ENCODE peak calls at places on chromosome 3, in five cellular contexts. One of them, this sample, is unnamed.

GRCh38 chr3:180275176-180275575 is 238.4 kb upstream of the PEX5L start:
- DNase-seq in Peyer's patch: no peak
- DNase-seq in neural progenitor cell: no peak
- DNase-seq in kidney epithelial cell: no peak
- DNase-seq in AG09319: no peak
- DNase-seq in this sample: no peak

GRCh38 chr3:36542186-36542585 is 161.9 kb downstream of the STAC start:
- DNase-seq in Peyer's patch: no peak
- DNase-seq in neural progenitor cell: no peak
- DNase-seq in kidney epithelial cell: no peak
- DNase-seq in AG09319: peak
- DNase-seq in this sample: no peak

GRCh38 chr3:67389176-67389575 is 265.2 kb downstream of the SUCLG2 start:
- DNase-seq in Peyer's patch: no peak
- DNase-seq in neural progenitor cell: no peak
- DNase-seq in kidney epithelial cell: no peak
- DNase-seq in AG09319: no peak
- DNase-seq in this sample: no peak

GRCh38 chr3:42743204-42743995 is 29.7 kb downstream of the CCDC13 start:
- DNase-seq in Peyer's patch: no peak
- DNase-seq in neural progenitor cell: no peak
- DNase-seq in kidney epithelial cell: no peak
- DNase-seq in AG09319: no peak
- DNase-seq in this sample: no peak

GRCh38 chr3:157239082-157239704 is 79.2 kb upstream of the CCNL1 start:
- DNase-seq in Peyer's patch: peak
- DNase-seq in neural progenitor cell: peak
- DNase-seq in kidney epithelial cell: no peak
- DNase-seq in AG09319: no peak
- DNase-seq in this sample: peak

GRCh38 chr3:17233398-17233800 is 348.6 kb downstream of the PLCL2 start:
- DNase-seq in Peyer's patch: no peak
- DNase-seq in neural progenitor cell: peak
- DNase-seq in kidney epithelial cell: peak
- DNase-seq in AG09319: peak
- DNase-seq in this sample: peak

GRCh38 chr3:10517616-10518015 is 12.2 kb upstream of the ATP2B2 start:
- DNase-seq in Peyer's patch: no peak
- DNase-seq in neural progenitor cell: no peak
- DNase-seq in kidney epithelial cell: no peak
- DNase-seq in AG09319: no peak
- DNase-seq in this sample: no peak

GRCh38 chr3:52210550-52211046 is 12.6 kb downstream of the ALAS1 start:
- DNase-seq in Peyer's patch: no peak
- DNase-seq in neural progenitor cell: no peak
- DNase-seq in kidney epithelial cell: no peak
- DNase-seq in AG09319: no peak
- DNase-seq in this sample: no peak

GRCh38 chr3:37441689-37442088 is 267.3 kb upstream of the LRRFIP2 start:
- DNase-seq in Peyer's patch: no peak
- DNase-seq in neural progenitor cell: no peak
- DNase-seq in kidney epithelial cell: no peak
- DNase-seq in AG09319: no peak
- DNase-seq in this sample: no peak

GRCh38 chr3:102129774-102130608 is 280.7 kb downstream of the NFKBIZ start:
- DNase-seq in Peyer's patch: no peak
- DNase-seq in neural progenitor cell: no peak
- DNase-seq in kidney epithelial cell: peak
- DNase-seq in AG09319: no peak
- DNase-seq in this sample: no peak

GRCh38 chr3:10387881-10388621 is 67.1 kb upstream of the SEC13 start:
- DNase-seq in Peyer's patch: no peak
- DNase-seq in neural progenitor cell: no peak
- DNase-seq in kidney epithelial cell: no peak
- DNase-seq in AG09319: no peak
- DNase-seq in this sample: no peak

GRCh38 chr3:168952551-168952950 is 711.0 kb downstream of the MECOM start:
- DNase-seq in Peyer's patch: no peak
- DNase-seq in neural progenitor cell: no peak
- DNase-seq in kidney epithelial cell: no peak
- DNase-seq in AG09319: peak
- DNase-seq in this sample: no peak

GRCh38 chr3:51380601-51381332 is 4.3 kb upstream of the MANF start:
- DNase-seq in Peyer's patch: no peak
- DNase-seq in neural progenitor cell: no peak
- DNase-seq in kidney epithelial cell: no peak
- DNase-seq in AG09319: no peak
- DNase-seq in this sample: no peak

GRCh38 chr3:182697345-182697919 is 95.9 kb upstream of the ATP11B start:
- DNase-seq in Peyer's patch: no peak
- DNase-seq in neural progenitor cell: no peak
- DNase-seq in kidney epithelial cell: no peak
- DNase-seq in AG09319: no peak
- DNase-seq in this sample: no peak

GRCh38 chr3:58597770-58598310 is 20.6 kb upstream of the FAM107A start:
- DNase-seq in Peyer's patch: no peak
- DNase-seq in neural progenitor cell: no peak
- DNase-seq in kidney epithelial cell: no peak
- DNase-seq in AG09319: no peak
- DNase-seq in this sample: no peak

GRCh38 chr3:64555351-64555750 is 132.4 kb downstream of the ADAMTS9 start:
- DNase-seq in Peyer's patch: no peak
- DNase-seq in neural progenitor cell: no peak
- DNase-seq in kidney epithelial cell: no peak
- DNase-seq in AG09319: no peak
- DNase-seq in this sample: no peak
- TF ChIP-seq CTCF in Peyer's patch: no peak
- TF ChIP-seq CTCF in neural progenitor cell: no peak
- TF ChIP-seq CTCF in kidney epithelial cell: no peak
- TF ChIP-seq CTCF in AG09319: no peak
- TF ChIP-seq CTCF in this sample: no peak

GRCh38 chr3:72761410-72761809 is 86.8 kb downstream of the SHQ1 start:
- DNase-seq in Peyer's patch: no peak
- DNase-seq in neural progenitor cell: no peak
- DNase-seq in kidney epithelial cell: no peak
- DNase-seq in AG09319: no peak
- DNase-seq in this sample: no peak
- TF ChIP-seq CTCF in Peyer's patch: no peak
- TF ChIP-seq CTCF in neural progenitor cell: no peak
- TF ChIP-seq CTCF in kidney epithelial cell: no peak
- TF ChIP-seq CTCF in AG09319: no peak
- TF ChIP-seq CTCF in this sample: no peak

GRCh38 chr3:147120029-147120428 is 286.3 kb downstream of the ZIC4 start:
- DNase-seq in Peyer's patch: no peak
- DNase-seq in neural progenitor cell: no peak
- DNase-seq in kidney epithelial cell: no peak
- DNase-seq in AG09319: no peak
- DNase-seq in this sample: no peak
- TF ChIP-seq CTCF in Peyer's patch: no peak
- TF ChIP-seq CTCF in neural progenitor cell: peak
- TF ChIP-seq CTCF in kidney epithelial cell: peak
- TF ChIP-seq CTCF in AG09319: peak
- TF ChIP-seq CTCF in this sample: no peak

GRCh38 chr3:195180490-195181106 is 90.4 kb downstream of the XXYLT1 start:
- DNase-seq in Peyer's patch: no peak
- DNase-seq in neural progenitor cell: no peak
- DNase-seq in kidney epithelial cell: peak
- DNase-seq in AG09319: no peak
- DNase-seq in this sample: no peak

GRCh38 chr3:195181781-195182469 is 89.0 kb downstream of the XXYLT1 start:
- DNase-seq in Peyer's patch: no peak
- DNase-seq in neural progenitor cell: no peak
- DNase-seq in kidney epithelial cell: no peak
- DNase-seq in AG09319: no peak
- DNase-seq in this sample: no peak

GRCh38 chr3:195178124-195178910 is 92.6 kb downstream of the XXYLT1 start:
- DNase-seq in Peyer's patch: no peak
- DNase-seq in neural progenitor cell: no peak
- DNase-seq in kidney epithelial cell: no peak
- DNase-seq in AG09319: no peak
- DNase-seq in this sample: no peak

GRCh38 chr3:195181107-195181498 is 89.9 kb downstream of the XXYLT1 start:
- DNase-seq in Peyer's patch: no peak
- DNase-seq in neural progenitor cell: no peak
- DNase-seq in kidney epithelial cell: no peak
- DNase-seq in AG09319: no peak
- DNase-seq in this sample: no peak

GRCh38 chr3:195179782-195180489 is 91.0 kb downstream of the XXYLT1 start:
- DNase-seq in Peyer's patch: no peak
- DNase-seq in neural progenitor cell: no peak
- DNase-seq in kidney epithelial cell: no peak
- DNase-seq in AG09319: no peak
- DNase-seq in this sample: no peak
- TF ChIP-seq CTCF in Peyer's patch: no peak
- TF ChIP-seq CTCF in neural progenitor cell: no peak
- TF ChIP-seq CTCF in kidney epithelial cell: no peak
- TF ChIP-seq CTCF in AG09319: no peak
- TF ChIP-seq CTCF in this sample: no peak

GRCh38 chr3:152976232-152976631 is 141.3 kb downstream of the P2RY1 start:
- DNase-seq in Peyer's patch: no peak
- DNase-seq in neural progenitor cell: no peak
- DNase-seq in kidney epithelial cell: no peak
- DNase-seq in AG09319: no peak
- DNase-seq in this sample: no peak

GRCh38 chr3:152973575-152973974 is 138.6 kb downstream of the P2RY1 start:
- DNase-seq in Peyer's patch: no peak
- DNase-seq in neural progenitor cell: no peak
- DNase-seq in kidney epithelial cell: no peak
- DNase-seq in AG09319: no peak
- DNase-seq in this sample: no peak

GRCh38 chr3:152977356-152977755 is 142.4 kb downstream of the P2RY1 start:
- DNase-seq in Peyer's patch: no peak
- DNase-seq in neural progenitor cell: no peak
- DNase-seq in kidney epithelial cell: no peak
- DNase-seq in AG09319: no peak
- DNase-seq in this sample: no peak

GRCh38 chr3:152978152-152978551 is 143.2 kb downstream of the P2RY1 start:
- DNase-seq in Peyer's patch: no peak
- DNase-seq in neural progenitor cell: no peak
- DNase-seq in kidney epithelial cell: no peak
- DNase-seq in AG09319: no peak
- DNase-seq in this sample: no peak
- TF ChIP-seq CTCF in Peyer's patch: no peak
- TF ChIP-seq CTCF in neural progenitor cell: no peak
- TF ChIP-seq CTCF in kidney epithelial cell: peak
- TF ChIP-seq CTCF in AG09319: no peak
- TF ChIP-seq CTCF in this sample: no peak

GRCh38 chr3:132267594-132267993 is 49.6 kb upstream of the ACP3 start:
- DNase-seq in Peyer's patch: no peak
- DNase-seq in neural progenitor cell: no peak
- DNase-seq in kidney epithelial cell: no peak
- DNase-seq in AG09319: no peak
- DNase-seq in this sample: no peak

GRCh38 chr3:132265488-132265887 is 51.7 kb upstream of the ACP3 start:
- DNase-seq in Peyer's patch: no peak
- DNase-seq in neural progenitor cell: no peak
- DNase-seq in kidney epithelial cell: no peak
- DNase-seq in AG09319: no peak
- DNase-seq in this sample: no peak

GRCh38 chr3:132265008-132265407 is 52.2 kb upstream of the ACP3 start:
- DNase-seq in Peyer's patch: no peak
- DNase-seq in neural progenitor cell: no peak
- DNase-seq in kidney epithelial cell: no peak
- DNase-seq in AG09319: no peak
- DNase-seq in this sample: no peak

GRCh38 chr3:132273043-132273442 is 44.2 kb upstream of the ACP3 start:
- DNase-seq in Peyer's patch: no peak
- DNase-seq in neural progenitor cell: no peak
- DNase-seq in kidney epithelial cell: no peak
- DNase-seq in AG09319: no peak
- DNase-seq in this sample: no peak

GRCh38 chr3:132268956-132269355 is 48.3 kb upstream of the ACP3 start:
- DNase-seq in Peyer's patch: no peak
- DNase-seq in neural progenitor cell: peak
- DNase-seq in kidney epithelial cell: no peak
- DNase-seq in AG09319: no peak
- DNase-seq in this sample: no peak
- TF ChIP-seq CTCF in Peyer's patch: no peak
- TF ChIP-seq CTCF in neural progenitor cell: peak
- TF ChIP-seq CTCF in kidney epithelial cell: peak
- TF ChIP-seq CTCF in AG09319: peak
- TF ChIP-seq CTCF in this sample: no peak

DNA sequence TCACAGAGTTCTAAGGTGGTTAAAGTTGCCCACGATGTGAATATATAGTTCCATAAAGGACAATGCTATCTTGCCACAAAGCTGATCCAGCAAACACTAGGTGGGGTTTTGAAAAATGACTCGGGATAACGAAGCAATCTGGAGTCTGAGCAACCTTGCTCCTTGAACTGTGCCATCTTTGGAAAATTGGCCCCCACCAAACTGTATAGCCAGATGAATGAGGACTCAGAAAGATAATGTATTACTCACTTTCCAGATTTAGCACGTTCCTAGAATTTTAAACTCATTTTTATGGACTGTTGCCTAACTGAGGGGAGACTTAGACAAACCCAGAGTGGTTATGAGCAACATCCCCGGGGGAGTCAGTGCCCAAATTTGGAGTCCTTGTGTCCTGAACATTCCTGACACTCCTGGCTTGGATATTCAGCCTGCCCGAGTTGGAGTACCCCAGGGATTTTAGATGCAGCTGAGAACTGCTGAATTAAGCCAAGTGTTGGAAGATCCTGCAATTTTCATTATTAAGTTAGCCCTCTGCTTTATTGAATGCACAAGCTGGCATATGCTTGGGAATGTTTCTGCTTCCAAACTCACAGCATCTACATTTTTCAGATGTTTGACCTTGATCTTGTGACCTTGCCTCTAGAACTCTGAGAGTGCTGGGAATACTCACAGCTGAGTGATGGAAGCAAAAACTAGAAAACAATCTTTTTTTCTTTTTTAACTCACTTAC is 8.8 kb upstream of the MAGI1 start:
- DNase-seq in Peyer's patch: no peak
- DNase-seq in neural progenitor cell: no peak
- DNase-seq in kidney epithelial cell: no peak
- DNase-seq in AG09319: no peak
- DNase-seq in this sample: no peak
- TF ChIP-seq CTCF in Peyer's patch: no peak
- TF ChIP-seq CTCF in neural progenitor cell: no peak
- TF ChIP-seq CTCF in kidney epithelial cell: no peak
- TF ChIP-seq CTCF in AG09319: peak
- TF ChIP-seq CTCF in this sample: no peak

DNA sequence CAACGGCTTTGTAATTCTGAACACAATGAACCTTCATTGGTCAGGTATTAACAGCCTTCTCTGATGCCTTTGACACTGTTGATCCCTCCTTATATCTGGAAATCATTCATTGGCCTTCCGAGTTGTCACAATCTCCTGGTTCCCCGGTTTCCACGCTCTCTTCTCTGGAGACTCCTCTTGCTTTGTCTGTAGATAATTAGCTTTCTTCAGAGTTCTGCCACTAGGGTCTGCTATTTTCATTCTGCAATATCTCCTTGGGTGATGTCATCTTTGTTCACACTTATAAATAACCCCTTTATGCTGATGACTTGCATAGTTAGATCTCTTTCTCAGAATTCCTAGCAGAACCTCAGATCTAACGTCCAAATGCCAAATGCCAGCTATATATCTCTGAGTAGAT is 583.8 kb upstream of the ZNF717 start:
- DNase-seq in Peyer's patch: no peak
- DNase-seq in neural progenitor cell: no peak
- DNase-seq in kidney epithelial cell: no peak
- DNase-seq in AG09319: no peak
- DNase-seq in this sample: no peak
- TF ChIP-seq CTCF in Peyer's patch: no peak
- TF ChIP-seq CTCF in neural progenitor cell: peak
- TF ChIP-seq CTCF in kidney epithelial cell: peak
- TF ChIP-seq CTCF in AG09319: no peak
- TF ChIP-seq CTCF in this sample: no peak

This sample was measured in CD8-positive, alpha-beta T cell.